ENCODE peak calls at places on chromosomes 16 and 17, in five cellular contexts. One of them, this sample, is unnamed.

GRCh38 chr16:84582958-84583516 is 34.8 kb downstream of the COTL1 start:
- DNase-seq in CD14-positive monocyte: no peak
- DNase-seq in HTR-8/SVneo: no peak
- DNase-seq in GM19239: no peak
- DNase-seq in nephron progenitor cell: no peak
- DNase-seq in this sample: no peak

GRCh38 chr16:31453255-31454204 is 5.8 kb upstream of the ARMC5 start:
- DNase-seq in HTR-8/SVneo: no peak
- DNase-seq in nephron progenitor cell: peak
- DNase-seq in GM19239: no peak
- DNase-seq in CD14-positive monocyte: peak
- DNase-seq in this sample: no peak

GRCh38 chr17:47707056-47707791 is 13.3 kb downstream of the TBKBP1 start:
- DNase-seq in nephron progenitor cell: no peak
- DNase-seq in HTR-8/SVneo: no peak
- DNase-seq in CD14-positive monocyte: no peak
- DNase-seq in GM19239: no peak
- DNase-seq in this sample: no peak

GRCh38 chr17:35341465-35341992 is 31.9 kb downstream of the SLFN11 start:
- DNase-seq in CD14-positive monocyte: peak
- DNase-seq in HTR-8/SVneo: no peak
- DNase-seq in GM19239: no peak
- DNase-seq in nephron progenitor cell: no peak
- DNase-seq in this sample: no peak

GRCh38 chr17:67829331-67829730 is 4.0 kb downstream of the BPTF start:
- DNase-seq in HTR-8/SVneo: no peak
- DNase-seq in CD14-positive monocyte: no peak
- DNase-seq in nephron progenitor cell: no peak
- DNase-seq in GM19239: peak
- DNase-seq in this sample: peak

GRCh38 chr17:32529604-32530003 is 42.8 kb downstream of the CDK5R1 start:
- DNase-seq in CD14-positive monocyte: no peak
- DNase-seq in HTR-8/SVneo: no peak
- DNase-seq in GM19239: no peak
- DNase-seq in nephron progenitor cell: no peak
- DNase-seq in this sample: no peak

GRCh38 chr16:15811778-15812750 is 44.8 kb downstream of the MYH11 start:
- DNase-seq in CD14-positive monocyte: no peak
- DNase-seq in HTR-8/SVneo: peak
- DNase-seq in nephron progenitor cell: no peak
- DNase-seq in GM19239: no peak
- DNase-seq in this sample: peak

GRCh38 chr17:50565559-50566350 is 5.2 kb downstream of the CACNA1G start:
- DNase-seq in HTR-8/SVneo: no peak
- DNase-seq in CD14-positive monocyte: no peak
- DNase-seq in GM19239: no peak
- DNase-seq in nephron progenitor cell: no peak
- DNase-seq in this sample: no peak

GRCh38 chr16:30893744-30894539 is at the start of gene BCL7C:
- DNase-seq in CD14-positive monocyte: peak
- DNase-seq in GM19239: peak
- DNase-seq in HTR-8/SVneo: peak
- DNase-seq in nephron progenitor cell: peak
- DNase-seq in this sample: peak

GRCh38 chr16:88772871-88773811 is 11.9 kb downstream of the PIEZO1 start:
- DNase-seq in nephron progenitor cell: peak
- DNase-seq in HTR-8/SVneo: no peak
- DNase-seq in GM19239: no peak
- DNase-seq in CD14-positive monocyte: no peak
- DNase-seq in this sample: peak

GRCh38 chr17:59853168-59853918 is 39.4 kb downstream of the TUBD1 start:
- DNase-seq in nephron progenitor cell: no peak
- DNase-seq in CD14-positive monocyte: no peak
- DNase-seq in HTR-8/SVneo: peak
- DNase-seq in GM19239: no peak
- DNase-seq in this sample: peak

This sample was measured in SJSA1.